ENCODE peak calls at places on chromosome 1, in four cellular contexts. Z is tibial artery, L is esophagus muscularis mucosa, K is A549. R is an unnamed sample.

GRCh38 chr1:117695796-117696505 is 90.1 kb downstream of the TENT5C start:
- DNase-seq in L (peak; percentile 82), K (no peak), Z (no peak), R (no peak)

GRCh38 chr1:52756020-52756419 is 29.8 kb downstream of the ZYG11B start:
- DNase-seq in Z (no peak), K (no peak), L (no peak), R (no peak)

GRCh38 chr1:162215902-162216301 is 146.4 kb downstream of the NOS1AP start:
- DNase-seq in Z (no peak), K (no peak), L (no peak), R (no peak)

GRCh38 chr1:232464325-232464724 is 165.6 kb downstream of the SIPA1L2 start:
- DNase-seq in K (no peak), Z (no peak), L (no peak), R (no peak)

GRCh38 chr1:158145173-158145719 is 35.4 kb upstream of the CD1D start:
- DNase-seq in L (no peak), Z (no peak), K (no peak), R (no peak)

GRCh38 chr1:22281521-22282241 is 138.8 kb upstream of the WNT4 start:
- DNase-seq in Z (no peak), K (no peak), L (no peak), R (no peak)

GRCh38 chr1:95085376-95085775 is 12.6 kb upstream of the ALG14 start:
- DNase-seq in Z (no peak), K (no peak), L (no peak), R (no peak)

GRCh38 chr1:2352341-2353214 is 38.8 kb downstream of the MORN1 start:
- DNase-seq in K (no peak), Z (no peak), L (no peak), R (peak; percentile 52)

GRCh38 chr1:201676061-201676644 is 137.2 kb downstream of the NAV1 start:
- DNase-seq in L (no peak), K (peak; percentile 29), Z (no peak), R (peak; percentile 70)
- H3K27ac ChIP-seq in L (peak overlapping the region; percentile 49), K (peak overlapping the region; percentile 79), Z (no peak overlapping the region), R (peak overlapping the region; percentile 60)

GRCh38 chr1:243292117-243292516 is 36.3 kb downstream of the SDCCAG8 start:
- DNase-seq in Z (no peak), K (no peak), L (no peak), R (no peak)
- H3K9me3 ChIP-seq in Z (no peaks in the 10 kb centered on the region), K (peaks cover 12% of the 10 kb centered on the region), L (no peaks in the 10 kb centered on the region), R (peaks cover 4% of the 10 kb centered on the region)

GRCh38 chr1:32609180-32609579 is 41.2 kb downstream of the ZBTB8OS start:
- DNase-seq in K (no peak), Z (no peak), L (no peak), R (no peak)

GRCh38 chr1:32606972-32607371 is 43.4 kb downstream of the ZBTB8OS start:
- DNase-seq in K (no peak), Z (no peak), L (no peak), R (no peak)

GRCh38 chr1:32613472-32613871 is 36.9 kb downstream of the ZBTB8OS start:
- DNase-seq in L (no peak), K (no peak), Z (no peak), R (no peak)

GRCh38 chr1:32612189-32612881 is 38.0 kb downstream of the ZBTB8OS start:
- DNase-seq in K (peak; percentile 79), Z (peak; percentile 82), L (peak; percentile 93), R (peak; percentile 96)

DNA sequence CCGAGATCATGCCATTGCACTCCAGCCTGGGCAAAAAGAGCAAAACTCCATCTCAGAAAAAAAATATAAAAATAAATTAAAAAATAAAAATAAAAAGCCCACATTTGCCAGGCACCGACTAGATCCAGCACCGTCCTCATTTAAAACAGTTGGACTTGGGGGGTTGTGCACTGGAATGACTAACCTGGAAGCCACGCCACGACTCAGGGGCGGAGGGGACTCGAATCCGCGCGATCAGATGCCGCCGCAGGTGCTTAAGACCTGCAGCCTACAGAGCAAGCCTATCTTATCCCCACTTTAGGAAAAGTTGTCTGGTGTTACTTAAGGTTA is 38.5 kb downstream of the ZBTB8OS start:
- DNase-seq in K (no peak), Z (no peak), L (no peak), R (no peak)
- H3K4me3 ChIP-seq in K (peak overlapping the region; percentile 55), Z (peak overlapping the region; percentile 54), L (peak overlapping the region; percentile 67), R (peak overlapping the region; percentile 60)

GRCh38 chr1:235714205-235714897 is 64.8 kb upstream of the GNG4 start:
- DNase-seq in K (no peak), Z (no peak), L (no peak), R (no peak)

GRCh38 chr1:235710665-235711064 is 61.1 kb upstream of the GNG4 start:
- DNase-seq in K (no peak), Z (no peak), L (no peak), R (no peak)

GRCh38 chr1:235712812-235713211 is 63.2 kb upstream of the GNG4 start:
- DNase-seq in L (no peak), Z (no peak), K (no peak), R (no peak)

GRCh38 chr1:235708390-235708962 is 58.9 kb upstream of the GNG4 start:
- DNase-seq in L (no peak), K (peak; percentile 45), Z (no peak), R (no peak)

DNA sequence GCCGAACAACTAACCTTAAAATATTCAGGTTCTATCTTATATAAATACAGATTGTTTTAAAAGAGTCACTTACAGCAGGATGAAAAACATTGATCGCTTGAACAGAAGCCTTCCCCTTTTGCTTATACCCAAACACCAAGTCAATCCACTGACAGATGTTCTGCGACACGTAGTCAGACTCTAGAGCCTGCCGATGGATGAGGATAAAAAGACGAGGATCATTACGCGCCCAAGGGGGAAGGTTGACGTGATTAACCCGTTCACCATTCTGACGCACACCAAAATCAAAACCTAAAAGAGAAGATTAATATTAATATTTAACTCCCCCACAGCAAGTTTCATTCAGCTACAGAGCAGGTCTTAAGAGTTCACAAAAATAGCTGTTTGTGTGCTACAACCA is 59.4 kb upstream of the GNG4 start:
- DNase-seq in K (peak; percentile 11), Z (no peak), L (no peak), R (no peak)
- H3K27ac ChIP-seq in K (peak overlapping the region; percentile 82), Z (no peak overlapping the region), L (no peak overlapping the region), R (no peak overlapping the region)

GRCh38 chr1:239224100-239224499 is 162.3 kb upstream of the CHRM3 start:
- DNase-seq in K (no peak), Z (no peak), L (no peak), R (no peak)
- H3K9me3 ChIP-seq in K (peaks cover 30% of the 10 kb centered on the region), Z (peaks cover 26% of the 10 kb centered on the region), L (peaks cover 33% of the 10 kb centered on the region), R (no peaks in the 10 kb centered on the region)

R was measured in upper lobe of right lung.